ENCODE peak calls at places on chromosomes 3 and 15, in four cellular contexts. A is A549, W is adrenal gland, E is stomach. V is an unnamed sample.
A peak's percentile ranks its signal among the peaks of the same experiment; 100 is the strongest.

GRCh38 chr15:31215490-31216209 is 111.0 kb upstream of the KLF13 start:
- DNase-seq in E (peak; percentile 90), A (peak; percentile 85), W (peak; percentile 77), V (peak; percentile 80)

GRCh38 chr15:47517737-47518136 is 199.6 kb upstream of the SEMA6D start:
- DNase-seq in W (no peak), A (no peak), E (no peak), V (no peak)

GRCh38 chr3:189758186-189758585 is 127.0 kb downstream of the TP63 start:
- DNase-seq in W (no peak), A (no peak), E (no peak), V (no peak)

GRCh38 chr3:195080571-195081141 is 190.3 kb downstream of the XXYLT1 start:
- DNase-seq in W (no peak), A (no peak), E (peak; percentile 50), V (peak; percentile 71)

GRCh38 chr15:66753687-66754377 is 51.8 kb downstream of the SMAD6 start:
- DNase-seq in E (no peak), A (no peak), W (no peak), V (peak; percentile 11)

GRCh38 chr15:58517682-58518525 is 86.1 kb downstream of the LIPC start:
- DNase-seq in E (no peak), W (no peak), A (no peak), V (peak; percentile 33)

GRCh38 chr3:185823280-185824044 is 1.4 kb downstream of the IGF2BP2 start:
- DNase-seq in E (peak; percentile 59), A (no peak), W (peak; percentile 61), V (peak; percentile 40)

GRCh38 chr3:27669505-27670085 is 52.5 kb downstream of the EOMES start:
- DNase-seq in W (no peak), A (no peak), E (no peak), V (no peak)

GRCh38 chr15:88657326-88658069 is 18.7 kb downstream of the ISG20 start:
- DNase-seq in A (peak; percentile 62), W (peak; percentile 63), E (peak; percentile 49), V (peak; percentile 52)

GRCh38 chr3:107142786-107143185 is 234.5 kb upstream of the CCDC54 start:
- DNase-seq in A (no peak), W (no peak), E (no peak), V (no peak)

GRCh38 chr15:48695088-48695834 is 49.8 kb upstream of the FBN1 start:
- DNase-seq in E (no peak), W (no peak), A (no peak), V (no peak)

GRCh38 chr3:69439683-69440270 is 53.9 kb upstream of the FRMD4B start:
- DNase-seq in A (peak; percentile 19), W (no peak), E (no peak), V (no peak)

GRCh38 chr3:143429628-143430514 is 310.3 kb downstream of the CHST2 start:
- DNase-seq in W (no peak), A (no peak), E (no peak), V (no peak)

GRCh38 chr3:159840900-159841299 is 147.7 kb upstream of the IL12A start:
- DNase-seq in W (no peak), A (peak; percentile 64), E (no peak), V (no peak)

GRCh38 chr3:154105218-154105975 is 15.8 kb upstream of the ARHGEF26 start:
- DNase-seq in A (no peak), W (no peak), E (no peak), V (no peak)

GRCh38 chr3:12774619-12775018 is 15.6 kb upstream of the TMEM40 start:
- DNase-seq in W (no peak), E (no peak), A (no peak), V (no peak)

GRCh38 chr15:100328796-100329195 is 13.0 kb downstream of the ADAMTS17 start:
- DNase-seq in E (peak; percentile 15), A (no peak), W (no peak), V (no peak)

GRCh38 chr3:196072313-196072712 is 9.6 kb downstream of the TFRC start:
- DNase-seq in A (no peak), E (no peak), W (no peak), V (no peak)

GRCh38 chr3:156449712-156450574 is 105.0 kb downstream of the SSR3 start:
- DNase-seq in W (no peak), A (peak; percentile 32), E (no peak), V (no peak)

GRCh38 chr15:56243117-56243773 is 434 bp downstream of the RFX7 start:
- DNase-seq in E (peak; percentile 31), A (peak; percentile 67), W (peak; percentile 58), V (peak; percentile 44)

GRCh38 chr15:39595621-39596221 is 14.8 kb downstream of the THBS1 start:
- DNase-seq in E (no peak), W (no peak), A (no peak), V (no peak)

GRCh38 chr15:38895326-38896282 is 331.0 kb upstream of the RASGRP1 start:
- DNase-seq in W (no peak), E (no peak), A (no peak), V (no peak)

GRCh38 chr15:90126457-90127435 is 24.5 kb upstream of the IDH2 start:
- DNase-seq in W (no peak), E (peak; percentile 70), A (peak; percentile 50), V (peak; percentile 48)

GRCh38 chr3:100086401-100086800 is 27.9 kb downstream of the FILIP1L start:
- DNase-seq in A (no peak), W (no peak), E (no peak), V (no peak)

GRCh38 chr15:70017025-70017424 is 80.7 kb downstream of the TLE3 start:
- DNase-seq in E (no peak), W (no peak), A (no peak), V (no peak)
- TF ChIP-seq POLR2A in E (no peak), W (no peak), A (no peak), V (no peak)

DNA sequence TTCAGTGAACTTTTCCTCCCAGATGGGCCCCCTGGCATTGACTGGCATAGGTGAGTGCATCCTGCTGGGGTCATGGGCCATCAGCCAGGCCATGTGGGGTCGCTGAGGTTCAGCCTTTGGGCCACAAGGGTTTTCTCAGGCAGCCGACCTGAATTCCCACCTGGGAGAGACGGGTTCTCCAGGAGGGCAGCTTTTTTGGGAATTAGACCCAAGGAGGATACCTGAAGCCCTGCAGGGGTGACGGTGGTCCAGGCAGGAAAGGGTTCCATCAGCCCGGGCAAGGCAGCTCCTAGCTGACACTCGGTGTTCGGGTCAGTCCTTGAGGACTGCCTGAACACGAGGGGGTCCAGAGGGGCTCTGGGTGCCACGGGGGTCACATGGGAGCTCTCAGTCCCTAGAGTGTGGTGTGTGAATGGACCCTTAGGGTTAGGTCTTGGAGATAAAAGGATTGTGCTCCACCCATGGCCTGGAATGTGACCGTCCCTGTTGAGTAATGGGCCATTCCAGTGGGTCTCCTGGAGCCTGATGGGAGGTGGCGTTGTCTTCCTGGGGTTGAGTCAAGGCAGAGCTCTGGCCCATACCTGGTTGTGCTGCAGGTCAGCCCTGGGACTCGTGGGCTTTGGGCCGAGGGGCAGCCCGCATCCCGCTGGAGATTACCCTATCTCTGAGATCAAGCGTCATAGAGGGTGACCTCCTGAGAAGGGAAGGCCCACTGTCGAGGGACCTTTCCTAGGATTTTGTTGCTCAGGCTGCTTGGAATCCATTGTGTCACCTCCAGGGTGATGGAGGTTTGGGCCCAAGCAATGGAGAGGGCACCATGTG is 192.8 kb downstream of the UBE3A start:
- DNase-seq in W (peak; percentile 6), E (no peak), A (no peak), V (peak; percentile 3)
- H3K9me3 ChIP-seq in W (no peaks in the 10 kb centered on the region), E (peaks cover 97% of the 10 kb centered on the region), A (no peaks in the 10 kb centered on the region), V (no peaks in the 10 kb centered on the region)

GRCh38 chr15:28107111-28107893 is 8.2 kb upstream of the OCA2 start:
- DNase-seq in W (no peak), A (no peak), E (no peak), V (no peak)

GRCh38 chr15:28107894-28108255 is 8.8 kb upstream of the OCA2 start:
- DNase-seq in W (no peak), E (no peak), A (no peak), V (no peak)

GRCh38 chr15:28105793-28106192 is 6.7 kb upstream of the OCA2 start:
- DNase-seq in A (no peak), W (no peak), E (no peak), V (no peak)

GRCh38 chr15:28105224-28105791 is 6.2 kb upstream of the OCA2 start:
- DNase-seq in E (no peak), W (no peak), A (no peak), V (no peak)

DNA sequence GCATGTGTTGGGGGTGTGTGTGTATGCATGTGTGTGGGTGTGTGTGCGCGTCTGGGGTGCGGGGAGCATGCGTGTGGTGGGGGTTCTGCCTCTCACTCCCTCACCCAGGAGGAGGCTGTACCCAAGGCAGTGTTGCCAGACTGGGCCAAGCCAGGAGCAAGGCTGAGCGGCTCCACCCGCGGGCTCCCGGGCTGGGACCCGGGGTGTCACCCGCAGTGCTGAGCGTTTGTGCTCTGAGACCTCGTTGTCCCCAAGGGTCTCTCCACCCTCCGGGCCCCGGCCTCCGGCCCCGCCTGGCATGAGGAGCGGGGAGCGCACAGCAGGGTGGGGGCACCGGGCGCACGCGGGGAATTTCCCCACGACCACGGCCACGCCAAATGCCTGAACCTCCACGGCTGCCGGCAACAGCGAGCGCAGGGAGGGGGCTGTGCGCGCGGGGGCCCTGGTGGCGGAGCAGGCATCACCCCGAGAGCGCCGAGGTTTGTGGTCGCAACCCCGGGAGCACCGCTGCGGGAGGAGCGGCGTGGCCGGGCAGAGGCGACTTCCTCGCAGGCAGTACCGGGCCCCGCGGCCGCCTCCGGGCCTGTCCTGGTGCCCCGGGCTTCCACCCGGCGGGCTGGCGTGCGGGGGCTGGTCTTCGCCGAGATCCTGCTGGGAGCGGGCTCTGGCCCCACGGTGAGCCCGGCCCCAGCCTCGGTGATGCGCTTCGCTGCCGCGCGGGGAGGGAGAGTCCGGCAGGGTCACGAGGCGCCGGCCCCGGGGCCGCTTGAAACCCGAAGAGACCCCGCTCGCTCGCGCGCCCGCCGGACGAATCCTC is 7.4 kb upstream of the OCA2 start:
- DNase-seq in W (no peak), A (peak; percentile 14), E (no peak), V (no peak)
- H3K4me3 ChIP-seq in W (no peak overlapping the region), A (peak overlapping the region; percentile 42), E (peak overlapping the region; percentile 61), V (peak overlapping the region; percentile 8)

DNA sequence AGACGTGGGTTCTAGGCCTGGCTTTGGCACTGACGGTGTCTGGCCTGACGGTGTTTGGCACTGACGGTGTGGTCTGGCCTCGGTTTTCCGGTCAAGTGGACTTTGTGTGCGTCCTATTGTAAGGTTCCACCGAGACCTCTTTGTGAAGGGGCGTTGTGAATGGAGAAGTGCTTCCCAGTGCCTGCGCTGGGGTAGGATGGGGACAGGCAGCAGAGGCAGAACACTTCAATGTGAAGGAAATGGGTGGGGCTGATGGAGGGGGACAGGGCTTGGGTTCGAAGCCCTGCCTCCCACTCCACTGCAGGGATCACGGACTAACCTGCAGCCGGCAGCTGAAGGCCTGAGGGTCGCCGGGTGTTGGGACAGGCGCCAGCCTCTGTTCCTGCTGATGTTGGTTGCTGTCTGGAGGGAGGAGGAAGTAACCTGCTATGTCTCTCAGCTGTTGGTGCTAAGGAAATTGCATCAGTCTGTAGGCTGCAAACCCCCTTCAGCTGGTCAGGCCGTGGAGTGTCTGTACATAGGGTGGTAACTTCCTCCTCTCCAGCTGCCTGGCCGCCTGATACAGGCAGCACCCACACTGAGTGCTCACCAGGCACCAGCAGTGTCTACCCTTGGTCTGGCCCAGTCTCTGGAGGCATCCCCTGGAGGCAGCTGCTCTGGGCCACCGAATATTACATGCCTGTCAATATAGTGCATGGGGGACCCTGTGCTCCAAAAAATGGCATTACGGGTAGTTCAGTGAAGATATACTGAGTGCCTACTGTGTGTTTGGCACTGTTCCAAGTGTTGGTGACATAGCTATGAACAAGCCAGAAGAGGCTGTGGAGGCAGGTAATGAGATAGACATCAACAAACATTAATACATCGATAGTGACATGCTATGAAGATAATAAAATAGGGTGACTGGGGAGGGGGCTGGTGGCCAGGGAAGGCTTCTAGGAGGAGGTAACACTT is 1.1 kb downstream of the TM6SF1 start:
- DNase-seq in A (peak; percentile 47), E (peak; percentile 34), W (peak; percentile 70), V (peak; percentile 21)
- TF ChIP-seq POLR2A in A (no peak), E (no peak), W (no peak), V (peak; percentile 25)

V was measured in body of pancreas.